ENCODE peak calls at places on chromosomes 13 and 19, in four cellular contexts. K is cerebellar cortex, V is naive B cell, S is fibroblast of the aortic adventitia. W is an unnamed sample.

GRCh38 chr13:36883829-36884228 is 36.2 kb downstream of the SMAD9 start:
- DNase-seq in K (no peak), V (no peak), S (no peak), W (no peak)

GRCh38 chr19:37217533-37217854 is 520 bp upstream of the ZNF383 start:
- DNase-seq in K (no peak), V (no peak), S (no peak), W (no peak)

GRCh38 chr13:105774739-105775460 is 760.6 kb downstream of the EFNB2 start:
- DNase-seq in K (no peak), V (no peak), S (no peak), W (no peak)

GRCh38 chr19:58279042-58279924 is 528 bp downstream of the ZNF8 start:
- DNase-seq in K (peak; percentile 58), V (no peak), S (peak; percentile 74), W (peak; percentile 49)

GRCh38 chr13:33454844-33455256 is 169.3 kb upstream of the STARD13 start:
- DNase-seq in K (no peak), V (no peak), S (peak; percentile 89), W (peak; percentile 34)

GRCh38 chr19:13014101-13014920 is 19.0 kb downstream of the NFIX start:
- DNase-seq in K (peak; percentile 78), V (no peak), S (peak; percentile 66), W (no peak)

GRCh38 chr13:71964491-71965108 is 97.6 kb upstream of the DACH1 start:
- DNase-seq in K (no peak), V (no peak), S (no peak), W (peak; percentile 2)

GRCh38 chr13:93029536-93029935 is 197.1 kb upstream of the GPC6 start:
- DNase-seq in K (no peak), V (no peak), S (peak; percentile 74), W (peak; percentile 32)

GRCh38 chr19:45263013-45263412 is 11.9 kb downstream of the MARK4 start:
- DNase-seq in K (no peak), V (no peak), S (no peak), W (no peak)

GRCh38 chr13:60226507-60226906 is 62.8 kb upstream of the DIAPH3 start:
- DNase-seq in K (peak; percentile 16), V (no peak), S (peak; percentile 25), W (peak; percentile 51)

GRCh38 chr13:84917252-84917878 is 881.9 kb downstream of the SLITRK6 start:
- DNase-seq in K (peak; percentile 44), V (no peak), S (peak; percentile 28), W (peak; percentile 26)

GRCh38 chr13:49132479-49133002 is 87.6 kb upstream of the MLNR start:
- DNase-seq in K (no peak), V (no peak), S (no peak), W (no peak)

GRCh38 chr19:14370169-14370998 is 10.9 kb upstream of the ADGRE5 start:
- DNase-seq in K (no peak), V (peak; percentile 73), S (no peak), W (no peak)

GRCh38 chr19:48714759-48715261 is 4.7 kb downstream of the MAMSTR start:
- DNase-seq in K (no peak), V (no peak), S (no peak), W (no peak)

GRCh38 chr19:10286803-10287737 is at the start of gene ICAM4:
- DNase-seq in K (no peak), V (no peak), S (peak; percentile 44), W (peak; percentile 75)